ENCODE peak calls at places on chromosomes 12 and 14, in nine cellular contexts. B is IMR-90; G is CD8-positive, alpha-beta T cell; H is fibroblast of lung; T is right lobe of liver; K is sigmoid colon; L is tibial nerve; Z is OCI-LY7; D is left ventricle myocardium inferior. P is an unnamed sample. For H3K4me1, the result is how much of the 10 kb centered on the place peaks cover.

GRCh38 chr12:23083267-23083666 is 458.3 kb downstream of the ETNK1 start:
- DNase-seq in D (no peak), L (no peak), G (no peak), K (no peak), T (no peak), B (peak), Z (no peak), H (peak), P (no peak)

GRCh38 chr12:81296556-81297305 is 218.9 kb downstream of the ACSS3 start:
- DNase-seq in T (no peak), L (no peak), Z (no peak), D (no peak), H (peak), G (no peak), B (peak), K (no peak), P (no peak)

GRCh38 chr12:29519585-29520182 is 22.2 kb upstream of the OVCH1 start:
- DNase-seq in K (no peak), Z (peak), T (no peak), L (peak), B (peak), H (peak), G (no peak), D (no peak), P (no peak)

GRCh38 chr12:126706300-126706699 is 1560.7 kb upstream of the TMEM132C start:
- DNase-seq in G (no peak), Z (no peak), L (no peak), T (no peak), B (no peak), K (no peak), H (no peak), D (no peak), P (no peak)

GRCh38 chr12:122948605-122949004 is 17.7 kb downstream of the ABCB9 start:
- DNase-seq in H (no peak), Z (no peak), D (no peak), G (no peak), T (no peak), L (no peak), B (no peak), K (no peak), P (no peak)

GRCh38 chr14:90534091-90534837 is 137.4 kb downstream of the CALM1 start:
- DNase-seq in Z (no peak), B (peak), H (no peak), T (no peak), G (no peak), K (no peak), D (no peak), L (no peak), P (no peak)

GRCh38 chr14:98236314-98236713 is 1035.7 kb downstream of the BCL11B start:
- DNase-seq in K (no peak), G (no peak), H (no peak), T (no peak), D (no peak), B (no peak), L (no peak), Z (no peak), P (no peak)

GRCh38 chr14:102086346-102086971 is 385 bp downstream of the HSP90AA1 start:
- DNase-seq in H (peak), Z (peak), B (peak), L (peak), T (peak), D (peak), K (peak), G (peak), P (no peak)

GRCh38 chr14:58755026-58755929 is 117.5 kb downstream of the DACT1 start:
- DNase-seq in Z (no peak), K (no peak), D (no peak), G (no peak), T (no peak), B (no peak), L (no peak), H (no peak), P (no peak)

GRCh38 chr12:31482816-31483215 is 108.1 kb downstream of the DENND5B start:
- DNase-seq in T (no peak), Z (no peak), H (peak), G (no peak), D (no peak), K (no peak), L (no peak), B (peak), P (no peak)

GRCh38 chr14:90573385-90574105 is 176.7 kb downstream of the CALM1 start:
- DNase-seq in L (no peak), K (no peak), D (no peak), B (no peak), Z (no peak), G (no peak), T (no peak), H (no peak), P (no peak)

GRCh38 chr12:100995771-100996170 is 201.2 kb downstream of the ANO4 start:
- DNase-seq in B (no peak), L (no peak), T (no peak), K (no peak), D (no peak), G (no peak), H (no peak), Z (no peak), P (no peak)

GRCh38 chr14:76537912-76538647 is 162.1 kb downstream of the ESRRB start:
- DNase-seq in K (peak), T (no peak), B (no peak), D (no peak), Z (no peak), G (no peak), H (no peak), L (no peak), P (no peak)

GRCh38 chr12:107681455-107681835 is 4.2 kb upstream of the PWP1 start:
- DNase-seq in B (no peak), Z (no peak), K (no peak), D (no peak), T (no peak), G (no peak), H (no peak), L (no peak), P (no peak)

GRCh38 chr12:103547929-103548328 is 39.1 kb upstream of the STAB2 start:
- DNase-seq in G (no peak), K (no peak), B (no peak), L (no peak), H (no peak), T (no peak), Z (no peak), D (no peak), P (no peak)

GRCh38 chr12:115947696-115948062 is 329.8 kb downstream of the MED13L start:
- DNase-seq in D (no peak), T (no peak), L (no peak), G (no peak), Z (no peak), B (no peak), H (no peak), K (no peak), P (no peak)

GRCh38 chr12:26938660-26939185 is 453 bp downstream of the FGFR1OP2 start:
- DNase-seq in T (no peak), K (no peak), H (no peak), L (peak), Z (peak), B (no peak), D (no peak), G (no peak), P (peak)

GRCh38 chr14:63308723-63309317 is 9.9 kb downstream of the GPHB5 start:
- DNase-seq in L (no peak), G (no peak), B (peak), H (peak), K (no peak), T (peak), D (no peak), Z (peak), P (no peak)

GRCh38 chr14:34450958-34451357 is 11.1 kb downstream of the SPTSSA start:
- DNase-seq in Z (no peak), K (no peak), G (no peak), H (no peak), L (no peak), B (no peak), D (no peak), T (no peak), P (no peak)

GRCh38 chr12:26271889-26272492 is 76.6 kb downstream of the SSPN start:
- DNase-seq in G (no peak), Z (no peak), D (peak), L (peak), H (peak), B (peak), T (peak), K (peak), P (peak)

GRCh38 chr12:113980537-113981337 is 14.6 kb upstream of the RBM19 start:
- DNase-seq in K (no peak), B (peak), G (no peak), L (no peak), H (peak), Z (peak), T (no peak), D (no peak), P (no peak)

GRCh38 chr14:94465042-94465441 is 11.0 kb downstream of the SERPINA9 start:
- DNase-seq in H (no peak), D (no peak), K (no peak), G (no peak), T (no peak), L (no peak), B (no peak), Z (no peak), P (no peak)

GRCh38 chr12:107027304-107028053 is 40.5 kb upstream of the MTERF2 start:
- DNase-seq in G (no peak), T (no peak), L (no peak), Z (no peak), D (no peak), K (no peak), H (peak), B (peak), P (no peak)

GRCh38 chr12:123602651-123603195 is 824 bp downstream of the DDX55 start:
- DNase-seq in D (no peak), K (no peak), G (no peak), T (no peak), B (no peak), L (no peak), Z (peak), H (no peak), P (no peak)

GRCh38 chr12:126198516-126198915 is 1133.3 kb downstream of the AACS start:
- DNase-seq in D (no peak), T (no peak), Z (no peak), G (no peak), B (no peak), L (no peak), H (no peak), K (no peak), P (no peak)

GRCh38 chr12:31710021-31710818 is 18.6 kb downstream of the AMN1 start:
- DNase-seq in T (no peak), G (no peak), B (no peak), Z (no peak), K (no peak), L (no peak), D (no peak), H (no peak), P (no peak)

GRCh38 chr12:19000836-19001235 is 128.7 kb upstream of the PLEKHA5 start:
- DNase-seq in K (no peak), H (no peak), Z (no peak), D (no peak), L (no peak), T (no peak), B (no peak), G (no peak), P (no peak)

GRCh38 chr14:34301107-34301734 is 160.8 kb downstream of the SPTSSA start:
- DNase-seq in B (peak), L (peak), K (no peak), T (no peak), H (peak), Z (peak), D (no peak), G (no peak), P (no peak)

GRCh38 chr14:71574976-71575375 is 357.3 kb upstream of the RGS6 start:
- DNase-seq in Z (no peak), T (no peak), B (peak), D (no peak), L (no peak), H (peak), K (no peak), G (no peak), P (no peak)

GRCh38 chr12:4825139-4825858 is 84.4 kb upstream of the KCNA1 start:
- DNase-seq in G (no peak), Z (peak), L (no peak), K (no peak), D (no peak), B (no peak), H (no peak), T (no peak), P (no peak)

GRCh38 chr14:72480465-72481243 is 413.2 kb downstream of the DPF3 start:
- DNase-seq in D (no peak), Z (peak), B (peak), L (no peak), T (no peak), K (no peak), G (no peak), H (peak), P (no peak)

GRCh38 chr14:71230897-71231296 is 323.6 kb downstream of the PCNX1 start:
- DNase-seq in H (no peak), Z (no peak), L (no peak), B (no peak), D (no peak), G (no peak), K (no peak), T (no peak), P (no peak)

GRCh38 chr12:102406033-102406584 is 74.3 kb downstream of the IGF1 start:
- DNase-seq in Z (no peak), T (no peak), L (peak), B (peak), H (peak), G (no peak), K (peak), D (peak), P (no peak)

GRCh38 chr12:63103489-63104131 is 47.4 kb downstream of the AVPR1A start:
- DNase-seq in B (peak), Z (peak), G (no peak), D (no peak), T (no peak), H (peak), K (no peak), L (no peak), P (no peak)

GRCh38 chr14:65098586-65098985 is 3.7 kb downstream of the MAX start:
- DNase-seq in T (no peak), D (no peak), G (no peak), L (no peak), B (peak), Z (peak), H (peak), K (no peak), P (no peak)

GRCh38 chr12:98754095-98754494 is 109.0 kb downstream of the APAF1 start:
- DNase-seq in K (no peak), G (no peak), T (no peak), Z (no peak), D (no peak), B (peak), L (no peak), H (no peak), P (no peak)

GRCh38 chr14:105165761-105166485 is 2.7 kb downstream of the JAG2 start:
- DNase-seq in Z (no peak), T (no peak), D (no peak), H (no peak), B (no peak), L (no peak), G (no peak), K (no peak), P (no peak)

GRCh38 chr14:105167303-105168092 is 1.1 kb downstream of the JAG2 start:
- DNase-seq in L (no peak), B (no peak), Z (no peak), K (no peak), H (no peak), G (no peak), D (no peak), T (no peak), P (no peak)

GRCh38 chr14:105163040-105163742 is 5.4 kb downstream of the JAG2 start:
- DNase-seq in G (no peak), H (no peak), K (no peak), B (no peak), D (no peak), T (no peak), L (no peak), Z (no peak), P (no peak)

GRCh38 chr14:105166571-105167302 is 1.8 kb downstream of the JAG2 start:
- DNase-seq in K (no peak), G (no peak), H (no peak), D (no peak), T (no peak), B (no peak), L (no peak), Z (no peak), P (no peak)

DNA sequence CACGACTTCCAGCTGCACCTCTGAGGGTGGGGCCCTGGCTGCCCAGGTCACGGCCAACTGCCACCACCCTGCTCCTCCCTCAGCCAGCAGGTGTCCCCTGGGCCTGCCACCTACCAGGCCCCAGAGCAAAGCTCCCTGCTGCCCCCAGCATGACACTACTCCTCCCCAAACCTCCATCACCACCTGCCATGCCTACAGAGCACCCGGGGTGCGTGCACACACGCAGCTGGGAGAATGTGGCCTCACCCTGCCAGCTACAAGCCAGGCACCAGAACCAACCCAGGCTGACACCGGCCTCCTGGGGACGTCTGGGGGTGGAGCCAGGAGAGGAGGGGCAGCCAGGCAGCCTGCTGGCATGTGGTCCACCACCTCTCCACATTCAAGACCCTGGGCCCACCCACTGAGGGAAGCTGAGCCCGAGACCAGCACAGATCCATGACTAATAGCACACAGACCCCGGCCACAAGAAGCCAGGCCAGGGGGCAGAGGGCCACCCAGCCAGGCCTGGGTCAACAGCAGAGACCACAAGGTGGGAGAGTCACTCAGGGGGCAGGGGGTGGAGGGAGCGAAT is 3.4 kb downstream of the JAG2 start:
- DNase-seq in H (no peak), T (no peak), G (no peak), D (no peak), B (no peak), Z (peak), L (no peak), K (no peak), P (no peak)
- H3K4me1 ChIP-seq in H (under half), T (under half), G (under half), D (half or more), B (under half), Z (under half), L (under half), K (under half), P (under half)

GRCh38 chr14:49673586-49673985 is 14.4 kb downstream of the POLE2 start:
- DNase-seq in G (no peak), K (no peak), L (no peak), Z (no peak), H (no peak), D (no peak), T (no peak), B (no peak), P (no peak)
- H3K4me1 ChIP-seq in G (under half), K (under half), L (under half), Z (under half), H (under half), D (under half), T (under half), B (under half), P (under half)

DNA sequence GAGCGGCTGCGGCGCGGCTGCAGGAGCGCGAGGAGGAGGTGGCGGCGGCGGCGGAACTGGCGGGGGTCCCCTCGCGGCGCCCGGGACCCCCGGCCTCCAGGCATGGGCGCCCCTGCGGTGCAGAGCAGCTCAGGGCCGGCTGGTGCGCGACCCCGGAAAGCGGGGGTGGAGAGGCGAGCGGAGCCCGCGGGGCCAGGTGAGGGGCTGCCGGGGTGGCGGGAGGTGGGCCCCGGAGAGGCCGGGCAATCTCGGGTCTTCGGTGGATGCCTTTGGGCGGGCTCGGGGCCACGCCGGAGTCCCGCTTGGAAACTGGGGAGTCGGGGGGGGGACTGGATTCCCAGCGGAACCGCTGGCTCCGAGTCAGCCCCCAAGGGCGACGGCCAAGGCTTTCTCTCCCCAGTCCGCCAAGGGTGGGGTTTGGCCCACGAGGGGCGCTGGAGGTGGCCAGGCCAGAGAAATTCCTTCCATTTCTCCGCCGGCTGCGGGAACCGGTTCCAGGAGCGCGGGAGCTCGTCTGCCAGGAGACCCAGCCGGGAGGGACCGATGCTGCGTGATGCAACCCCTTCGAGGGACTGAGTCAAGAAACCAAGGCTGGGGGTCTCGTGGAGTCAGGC is 13.9 kb upstream of the NR4A1 start:
- DNase-seq in Z (peak), D (peak), B (peak), K (peak), L (no peak), T (no peak), H (peak), G (no peak), P (peak)
- H3K4me1 ChIP-seq in Z (half or more), D (half or more), B (under half), K (half or more), L (under half), T (under half), H (under half), G (under half), P (half or more)

GRCh38 chr14:68970736-68971135 is 8.4 kb downstream of the ACTN1 start:
- DNase-seq in H (no peak), T (no peak), L (no peak), Z (no peak), G (no peak), K (no peak), B (no peak), D (no peak), P (no peak)

GRCh38 chr14:68970096-68970612 is 8.9 kb downstream of the ACTN1 start:
- DNase-seq in D (no peak), L (no peak), B (no peak), H (no peak), T (no peak), K (peak), Z (no peak), G (peak), P (peak)

GRCh38 chr14:68968721-68969120 is 10.4 kb downstream of the ACTN1 start:
- DNase-seq in Z (no peak), B (no peak), T (no peak), D (no peak), K (peak), L (no peak), H (no peak), G (no peak), P (peak)

GRCh38 chr14:68968051-68968450 is 11.1 kb downstream of the ACTN1 start:
- DNase-seq in L (no peak), Z (no peak), G (peak), K (peak), T (no peak), D (no peak), B (no peak), H (no peak), P (peak)

DNA sequence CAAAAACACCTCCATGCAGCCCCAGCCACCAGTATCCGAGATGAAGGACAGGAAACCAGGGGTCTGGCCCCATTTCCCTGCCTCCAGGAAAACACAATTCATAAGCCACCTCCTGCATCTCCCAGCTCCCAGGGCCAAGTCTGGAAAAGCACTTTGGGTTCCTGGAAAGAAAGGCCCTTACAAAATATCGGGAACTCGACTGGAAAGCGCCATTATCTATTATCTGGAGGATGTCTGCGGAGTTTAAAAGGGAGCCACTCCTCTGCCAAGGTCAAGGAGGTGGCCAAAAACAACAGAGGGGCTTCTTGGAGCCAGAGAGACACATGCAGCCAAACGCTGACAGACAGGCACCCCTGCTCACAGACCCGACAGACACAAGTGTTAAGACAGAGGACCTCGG is 9.8 kb downstream of the ACTN1 start:
- DNase-seq in K (peak), H (no peak), T (no peak), D (no peak), G (no peak), B (no peak), Z (no peak), L (no peak), P (peak)
- H3K4me1 ChIP-seq in K (half or more), H (half or more), T (under half), D (half or more), G (half or more), B (half or more), Z (under half), L (under half), P (half or more)

DNA sequence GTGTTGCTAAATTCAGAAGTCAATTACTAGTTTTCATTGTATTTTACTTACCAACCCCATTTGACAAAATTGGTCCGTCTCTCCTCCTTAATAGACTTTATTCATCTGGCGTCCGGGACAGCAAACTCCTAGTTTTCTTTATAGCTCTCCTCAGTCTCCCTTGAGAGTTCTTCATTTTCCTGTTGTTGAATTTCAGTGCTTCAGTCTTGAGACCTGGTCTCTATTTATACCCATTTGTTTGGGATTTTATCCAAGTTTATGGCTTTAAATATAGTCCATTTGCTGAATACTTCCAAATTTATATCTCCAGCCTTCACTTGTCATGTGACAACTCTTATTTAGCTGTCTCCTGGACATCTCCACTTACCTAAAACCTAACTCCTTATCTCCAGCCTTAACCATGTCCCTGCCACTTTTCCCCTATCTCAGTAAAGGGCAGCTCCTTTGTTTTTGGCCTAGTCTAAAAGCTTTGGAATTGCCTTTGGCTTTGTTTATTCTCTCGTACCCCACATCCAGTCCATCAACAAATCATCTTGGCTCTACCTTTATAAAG is 23.5 kb downstream of the KTN1 start:
- DNase-seq in Z (no peak), H (no peak), L (no peak), G (no peak), T (no peak), D (no peak), B (no peak), K (no peak), P (no peak)
- H3K4me1 ChIP-seq in Z (under half), H (under half), L (under half), G (under half), T (under half), D (half or more), B (under half), K (half or more), P (under half)

P was measured in spleen.